ENCODE peak calls at places on chromosomes 7 and 10, in five cellular contexts. N is activated CD8-positive, alpha-beta memory T cell treated with anti-CD3 and anti-CD28 coated beads for 4 hours; C is effector memory CD8-positive, alpha-beta T cell; Z is AG04450; R is RWPE2. Y is an unnamed sample.
A peak's percentile ranks its signal among the peaks of the same experiment; 100 is the strongest.

GRCh38 chr10:30553625-30554442 is 75.7 kb downstream of the LYZL2 start:
- DNase-seq in Z (no peak), C (no peak), N (no peak), R (no peak), Y (no peak)

GRCh38 chr10:71307469-71308085 is 11.5 kb upstream of the SLC29A3 start:
- DNase-seq in N (no peak), C (no peak), Z (no peak), R (no peak), Y (no peak)

GRCh38 chr10:71736570-71737355 is 17.2 kb upstream of the C10orf105 start:
- DNase-seq in N (no peak), C (no peak), Z (no peak), R (no peak), Y (no peak)

GRCh38 chr10:76080991-76081390 is 649.6 kb downstream of the LRMDA start:
- DNase-seq in R (no peak), C (no peak), Z (no peak), N (no peak), Y (no peak)

GRCh38 chr10:48523212-48523819 is 81.6 kb downstream of the ARHGAP22 start:
- DNase-seq in R (no peak), N (no peak), Z (peak; percentile 89), C (no peak), Y (peak; percentile 98)

GRCh38 chr7:90680496-90680895 is 84.4 kb downstream of the CDK14 start:
- DNase-seq in N (no peak), Z (no peak), C (no peak), R (no peak), Y (no peak)

GRCh38 chr7:80087051-80087767 is 47.4 kb upstream of the GNAI1 start:
- DNase-seq in C (no peak), Z (peak; percentile 59), N (no peak), R (no peak), Y (peak; percentile 84)

GRCh38 chr7:140541513-140542192 is 62.3 kb upstream of the MKRN1 start:
- DNase-seq in C (no peak), R (peak; percentile 86), Z (peak; percentile 82), N (no peak), Y (peak; percentile 78)

GRCh38 chr7:43639858-43640491 is 57.1 kb downstream of the STK17A start:
- DNase-seq in C (no peak), Z (no peak), N (no peak), R (no peak), Y (peak; percentile 92)

GRCh38 chr10:103778358-103779139 is 76.8 kb downstream of the SH3PXD2A start:
- DNase-seq in N (no peak), Z (no peak), R (no peak), C (no peak), Y (no peak)

GRCh38 chr7:100674441-100675407 is 1.2 kb downstream of the GNB2 start:
- DNase-seq in R (no peak), N (no peak), C (no peak), Z (no peak), Y (no peak)

GRCh38 chr7:156964971-156965370 is 15.5 kb downstream of the NOM1 start:
- DNase-seq in R (no peak), Z (no peak), N (no peak), C (no peak), Y (no peak)

GRCh38 chr10:61835069-61835908 is 66.2 kb upstream of the ARID5B start:
- DNase-seq in R (no peak), C (no peak), N (no peak), Z (peak; percentile 38), Y (peak; percentile 68)

GRCh38 chr10:112915590-112916572 is 34.2 kb upstream of the TCF7L2 start:
- DNase-seq in R (no peak), Z (no peak), C (no peak), N (no peak), Y (no peak)

GRCh38 chr10:122245136-122245535 is 26.0 kb upstream of the BTBD16 start:
- DNase-seq in C (no peak), R (no peak), Z (no peak), N (no peak), Y (no peak)

GRCh38 chr7:104923010-104923421 is 91.0 kb upstream of the KMT2E start:
- DNase-seq in N (peak; percentile 49), R (no peak), C (peak; percentile 62), Z (peak; percentile 59), Y (peak; percentile 78)

GRCh38 chr7:76074306-76074971 is 26.5 kb downstream of the MDH2 start:
- DNase-seq in R (no peak), N (no peak), Z (no peak), C (no peak), Y (no peak)

GRCh38 chr10:70742537-70743429 is 42.4 kb downstream of the TBATA start:
- DNase-seq in C (no peak), Z (peak; percentile 80), R (no peak), N (no peak), Y (peak; percentile 93)

GRCh38 chr10:63115732-63116383 is 17.3 kb upstream of the NRBF2 start:
- DNase-seq in Z (no peak), N (no peak), C (no peak), R (peak; percentile 78), Y (no peak)

GRCh38 chr10:132132391-132132841 is 54.3 kb upstream of the DPYSL4 start:
- DNase-seq in C (no peak), N (no peak), Z (no peak), R (peak; percentile 49), Y (no peak)

GRCh38 chr7:94605031-94605430 is 50.9 kb downstream of the SGCE start:
- DNase-seq in C (no peak), Z (no peak), R (no peak), N (no peak), Y (no peak)

GRCh38 chr7:81690251-81690650 is 79.6 kb downstream of the HGF start:
- DNase-seq in R (no peak), N (no peak), C (no peak), Z (no peak), Y (peak; percentile 9)

GRCh38 chr7:116232402-116232749 is 22.0 kb downstream of the TES start:
- DNase-seq in R (no peak), C (no peak), Z (no peak), N (no peak), Y (no peak)

GRCh38 chr10:109743141-109744120 is 179.9 kb downstream of the XPNPEP1 start:
- DNase-seq in C (no peak), R (no peak), Z (no peak), N (no peak), Y (no peak)

GRCh38 chr7:41027428-41028115 is 675.3 kb downstream of the INHBA start:
- DNase-seq in Z (peak; percentile 88), R (no peak), C (no peak), N (no peak), Y (peak; percentile 94)

GRCh38 chr10:130416334-130416950 is 280.3 kb downstream of the GLRX3 start:
- DNase-seq in Z (no peak), R (no peak), N (no peak), C (no peak), Y (no peak)

GRCh38 chr10:30422981-30423654 is 10.9 kb upstream of the MAP3K8 start:
- DNase-seq in R (peak; percentile 83), N (no peak), C (no peak), Z (peak; percentile 60), Y (no peak)

GRCh38 chr10:43046288-43046991 is 30.4 kb upstream of the RET start:
- DNase-seq in R (peak; percentile 31), Z (no peak), N (no peak), C (no peak), Y (no peak)

GRCh38 chr10:71575446-71575845 is 144.1 kb downstream of the C10orf105 start:
- DNase-seq in N (no peak), C (no peak), Z (no peak), R (no peak), Y (no peak)

GRCh38 chr7:133513608-133514007 is 260.7 kb downstream of the EXOC4 start:
- DNase-seq in N (no peak), R (no peak), Z (peak; percentile 59), C (no peak), Y (no peak)

GRCh38 chr10:78337646-78338391 is 304.2 kb downstream of the RPS24 start:
- DNase-seq in Z (no peak), R (peak; percentile 18), C (no peak), N (no peak), Y (no peak)

GRCh38 chr7:32293833-32294232 is 196.3 kb downstream of the LSM5 start:
- DNase-seq in C (no peak), N (no peak), Z (no peak), R (no peak), Y (no peak)

Y was measured in astrocyte of the cerebellum.